ENCODE peak calls at places on chromosomes 11 and 22, in ten cellular contexts. O, T, R, L, F, J, S, A, U and H are unnamed samples.

GRCh38 chr11:69057236-69057635 is 8.5 kb downstream of the TPCN2 start:
- DNase-seq in R (no peak), L (no peak), U (no peak), J (no peak), A (no peak), O (no peak), S (no peak), T (no peak), F (no peak), H (no peak)

GRCh38 chr22:50340157-50340879 is 2.8 kb upstream of the PPP6R2 start:
- DNase-seq in F (no peak), T (peak), A (peak), U (no peak), R (no peak), J (peak), O (no peak), L (no peak), S (peak), H (no peak)

GRCh38 chr11:23961503-23962338 is 535.1 kb upstream of the LUZP2 start:
- DNase-seq in R (no peak), O (no peak), F (no peak), S (no peak), J (no peak), L (no peak), T (no peak), A (no peak), U (no peak), H (no peak)

GRCh38 chr11:115257286-115258077 is 246.7 kb downstream of the CADM1 start:
- DNase-seq in A (no peak), O (no peak), U (no peak), R (no peak), T (no peak), J (no peak), L (no peak), F (no peak), S (no peak), H (no peak)

GRCh38 chr11:96426356-96427103 is 36.7 kb downstream of the JRKL start:
- DNase-seq in L (no peak), U (no peak), S (peak), O (peak), R (no peak), T (peak), F (no peak), J (peak), A (peak), H (no peak)

GRCh38 chr22:32473388-32473952 is 1.1 kb upstream of the FBXO7 start:
- DNase-seq in A (peak), R (no peak), U (peak), F (no peak), L (peak), T (peak), J (peak), O (peak), S (peak), H (no peak)

GRCh38 chr22:25201557-25202273 is 2.1 kb downstream of the CRYBB3 start:
- DNase-seq in A (no peak), S (no peak), F (no peak), J (no peak), R (no peak), L (no peak), T (no peak), O (no peak), U (no peak), H (no peak)

GRCh38 chr11:9619971-9620370 is 43.9 kb upstream of the SWAP70 start:
- DNase-seq in S (no peak), L (no peak), A (no peak), R (no peak), O (no peak), T (no peak), U (no peak), F (no peak), J (no peak), H (no peak)

GRCh38 chr11:61639816-61640443 is 40.3 kb upstream of the DAGLA start:
- DNase-seq in J (no peak), F (no peak), L (no peak), T (no peak), R (no peak), S (peak), A (peak), O (no peak), U (no peak), H (no peak)

GRCh38 chr22:47547881-47548630 is 785.6 kb downstream of the TBC1D22A start:
- DNase-seq in L (peak), R (no peak), F (no peak), A (no peak), T (no peak), U (peak), J (no peak), O (no peak), S (no peak), H (peak)